ENCODE peak calls at places on chromosomes 2 and 18, in seven cellular contexts. R, P, E, Z, K, I and A are unnamed samples.

GRCh38 chr2:235204923-235205322 is 253.1 kb downstream of the SH3BP4 start:
- DNase-seq in Z (no peak), I (no peak), E (no peak), P (no peak), R (no peak), K (no peak), A (no peak)

GRCh38 chr2:164498841-164499240 is 122.4 kb downstream of the GRB14 start:
- DNase-seq in E (no peak), P (no peak), I (no peak), R (no peak), Z (no peak), K (no peak), A (no peak)

GRCh38 chr2:51220606-51221005 is 188.7 kb upstream of the NRXN1 start:
- DNase-seq in I (no peak), R (no peak), K (no peak), P (no peak), E (no peak), Z (no peak), A (no peak)

GRCh38 chr2:63740943-63741342 is 100.8 kb upstream of the UGP2 start:
- DNase-seq in Z (no peak), E (peak), P (no peak), K (no peak), R (no peak), I (no peak), A (no peak)

GRCh38 chr2:201977651-201978050 is 56.0 kb upstream of the FZD7 start:
- DNase-seq in I (no peak), E (no peak), Z (no peak), P (no peak), K (no peak), R (no peak), A (no peak)

GRCh38 chr18:69469444-69469919 is 68.8 kb downstream of the DOK6 start:
- DNase-seq in Z (no peak), P (no peak), E (no peak), R (no peak), I (peak), K (peak), A (no peak)

GRCh38 chr2:190031971-190032623 is 30.4 kb downstream of the MSTN start:
- DNase-seq in E (no peak), R (no peak), K (no peak), Z (no peak), I (no peak), P (no peak), A (no peak)

GRCh38 chr18:6666286-6666685 is 63.2 kb upstream of the ARHGAP28 start:
- DNase-seq in R (no peak), K (no peak), P (no peak), E (no peak), I (no peak), Z (no peak), A (no peak)

GRCh38 chr2:188598551-188598950 is 306.9 kb downstream of the GULP1 start:
- DNase-seq in P (peak), I (no peak), R (no peak), K (no peak), E (no peak), Z (no peak), A (no peak)

GRCh38 chr18:22800551-22800951 is 132.6 kb upstream of the RBBP8 start:
- DNase-seq in P (no peak), E (peak), K (no peak), I (no peak), R (no peak), Z (no peak), A (no peak)

GRCh38 chr18:57655740-57656139 is 34.1 kb upstream of the NARS1 start:
- DNase-seq in E (no peak), I (peak), P (no peak), Z (no peak), R (no peak), K (no peak), A (no peak)

GRCh38 chr18:12256946-12257345 is 2.8 kb downstream of the CIDEA start:
- DNase-seq in K (no peak), R (no peak), P (no peak), Z (no peak), E (no peak), I (no peak), A (no peak)